ENCODE peak calls at places on chromosomes 1 and 21, in nine cellular contexts. C is stimulated activated naive CD8-positive, alpha-beta T cell treated with anti-CD3 and anti-CD28 coated beads, Interleukin-15, amount 100 ng/mL, for 72 hours; H is esophagus mucosa; X is K562; L is sciatic nerve; U is natural killer cell; V is HepG2; D is upper lobe of right lung; O is naive thymus-derived CD8-positive, alpha-beta T cell. S is an unnamed sample.

GRCh38 chr1:198604973-198605372 is 33.9 kb upstream of the PTPRC start:
- ATAC-seq in C (no peak), H (no peak), X (peak; percentile 65), L (no peak), U (no peak), V (no peak), D (no peak), O (no peak), S (no peak)

GRCh38 chr21:16974060-16974459 is 538.8 kb upstream of the CXADR start:
- ATAC-seq in C (no peak), H (no peak), X (no peak), L (no peak), U (no peak), V (no peak), D (no peak), O (no peak), S (no peak)

GRCh38 chr1:154808261-154808908 is 61.7 kb downstream of the KCNN3 start:
- ATAC-seq in C (no peak), H (no peak), X (no peak), L (no peak), U (no peak), V (no peak), D (no peak), O (no peak), S (no peak)

GRCh38 chr1:231694465-231695077 is 68.0 kb downstream of the DISC1 start:
- ATAC-seq in C (no peak), H (no peak), X (no peak), L (peak; percentile 22), U (no peak), V (no peak), D (peak; percentile 5), O (no peak), S (no peak)

GRCh38 chr1:109438798-109439297 is 12.6 kb upstream of the PSMA5 start:
- ATAC-seq in C (peak; percentile 53), H (no peak), X (peak; percentile 87), L (no peak), U (no peak), V (peak; percentile 78), D (no peak), O (no peak), S (peak; percentile 98)

GRCh38 chr1:45545019-45545493 is 5.6 kb upstream of the AKR1A1 start:
- ATAC-seq in C (peak; percentile 71), H (no peak), X (peak; percentile 26), L (no peak), U (no peak), V (peak; percentile 55), D (no peak), O (no peak), S (peak; percentile 42)

GRCh38 chr1:27192039-27192529 is 37.2 kb upstream of the SLC9A1 start:
- ATAC-seq in C (no peak), H (peak; percentile 89), X (peak; percentile 59), L (no peak), U (no peak), V (peak; percentile 88), D (peak; percentile 80), O (no peak), S (no peak)

GRCh38 chr1:61254629-61255323 is 172.4 kb downstream of the NFIA start:
- ATAC-seq in C (peak; percentile 59), H (peak; percentile 75), X (peak; percentile 46), L (peak; percentile 65), U (peak; percentile 36), V (no peak), D (peak; percentile 56), O (no peak), S (no peak)

GRCh38 chr1:231410041-231410591 is 12.0 kb downstream of the EGLN1 start:
- ATAC-seq in C (no peak), H (no peak), X (no peak), L (no peak), U (no peak), V (no peak), D (no peak), O (no peak), S (no peak)

GRCh38 chr1:86259390-86259789 is 102.8 kb upstream of the COL24A1 start:
- ATAC-seq in C (no peak), H (no peak), X (no peak), L (no peak), U (no peak), V (no peak), D (no peak), O (no peak), S (no peak)